ENCODE peak calls at places on chromosomes 12 and 14, in nine cellular contexts. A is GM23338; F is CD8-positive, alpha-beta memory T cell; G is CD8-positive, alpha-beta T cell; N is CD4-positive, CD25-positive, alpha-beta regulatory T cell; M is H9; P is lung; K is left ventricle myocardium inferior; Q is heart right ventricle. X is an unnamed sample. For H3K4me1 and H3K27me3, the result is how much of the 10 kb centered on the place peaks cover.

GRCh38 chr12:22979854-22980253 is 354.9 kb downstream of the ETNK1 start:
- DNase-seq in P (no peak), G (no peak), N (no peak), M (no peak), Q (no peak), K (no peak), A (no peak), F (no peak), X (no peak)

GRCh38 chr12:26989873-26990272 is 24.3 kb downstream of the TM7SF3 start:
- DNase-seq in P (no peak), F (no peak), G (no peak), M (no peak), N (no peak), A (no peak), Q (no peak), K (no peak), X (no peak)

GRCh38 chr14:39673141-39674133 is 241.2 kb upstream of the FBXO33 start:
- DNase-seq in N (no peak), P (no peak), A (peak), G (no peak), M (no peak), K (no peak), Q (no peak), F (no peak), X (no peak)

GRCh38 chr12:57614178-57614947 is 3.1 kb downstream of the ARHGEF25 start:
- DNase-seq in N (no peak), A (peak), K (peak), Q (peak), M (peak), G (no peak), F (no peak), P (no peak), X (peak)

GRCh38 chr14:93879362-93879983 is 47.7 kb upstream of the FAM181A start:
- DNase-seq in K (no peak), F (no peak), P (no peak), Q (no peak), G (no peak), A (peak), M (no peak), N (no peak), X (no peak)

GRCh38 chr14:75794615-75795038 is 133.6 kb downstream of the TTLL5 start:
- DNase-seq in Q (no peak), A (peak), K (no peak), P (no peak), M (no peak), G (no peak), F (no peak), N (no peak), X (no peak)

GRCh38 chr14:103391048-103391447 is 5.8 kb downstream of the MARK3 start:
- DNase-seq in A (peak), M (no peak), K (no peak), F (peak), N (peak), Q (no peak), G (peak), P (no peak), X (no peak)

GRCh38 chr12:46506198-46506597 is 133.6 kb upstream of the SLC38A2 start:
- DNase-seq in N (no peak), M (no peak), F (no peak), K (no peak), A (no peak), G (no peak), Q (no peak), P (no peak), X (no peak)

GRCh38 chr14:22849212-22849819 is 12.9 kb downstream of the MMP14 start:
- DNase-seq in N (no peak), K (peak), M (no peak), F (no peak), G (no peak), P (no peak), A (peak), Q (peak), X (peak)

GRCh38 chr12:24960222-24960855 is 11.4 kb upstream of the BCAT1 start:
- DNase-seq in M (peak), N (peak), A (peak), K (no peak), Q (no peak), P (no peak), G (no peak), F (no peak), X (no peak)

GRCh38 chr14:104161601-104162367 is 23.4 kb downstream of the KIF26A start:
- DNase-seq in K (no peak), P (no peak), M (no peak), F (no peak), G (no peak), Q (no peak), A (no peak), N (no peak), X (no peak)

GRCh38 chr12:11133816-11134215 is 628 bp downstream of the TAS2R30 start:
- DNase-seq in P (no peak), M (no peak), G (no peak), F (no peak), A (no peak), K (no peak), N (no peak), Q (no peak), X (no peak)

GRCh38 chr12:89481218-89481914 is 43.2 kb downstream of the GALNT4 start:
- DNase-seq in M (no peak), A (no peak), F (no peak), G (no peak), Q (no peak), K (no peak), P (no peak), N (no peak), X (no peak)

GRCh38 chr14:97854918-97855317 is 1057.7 kb downstream of the VRK1 start:
- DNase-seq in P (no peak), M (peak), N (no peak), F (no peak), G (no peak), K (no peak), Q (no peak), A (peak), X (no peak)

GRCh38 chr12:24172031-24172772 is 222.7 kb upstream of the SOX5 start:
- DNase-seq in M (peak), A (peak), F (no peak), N (no peak), P (no peak), Q (no peak), G (no peak), K (no peak), X (no peak)

GRCh38 chr12:105239304-105239703 is 3.3 kb upstream of the APPL2 start:
- DNase-seq in M (no peak), P (no peak), Q (no peak), G (no peak), N (no peak), F (no peak), K (no peak), A (no peak), X (no peak)

GRCh38 chr12:46446645-46447044 is 74.1 kb upstream of the SLC38A2 start:
- DNase-seq in P (no peak), M (no peak), K (no peak), A (no peak), F (no peak), G (no peak), N (no peak), Q (no peak), X (no peak)

GRCh38 chr14:52031781-52032180 is 37.1 kb downstream of the NID2 start:
- DNase-seq in Q (peak), M (no peak), P (no peak), A (no peak), F (no peak), G (no peak), N (no peak), K (peak), X (peak)

GRCh38 chr14:91870001-91870400 is 2.7 kb upstream of the TC2N start:
- DNase-seq in K (no peak), G (peak), M (no peak), Q (no peak), P (no peak), N (peak), F (peak), A (no peak), X (no peak)

GRCh38 chr12:51590347-51591019 is 550 bp upstream of the SCN8A start:
- DNase-seq in A (peak), M (no peak), K (peak), G (peak), F (peak), P (no peak), Q (peak), N (peak), X (peak)

GRCh38 chr12:106170285-106170684 is 31.5 kb upstream of the NUAK1 start:
- DNase-seq in K (no peak), Q (no peak), A (no peak), G (no peak), M (no peak), F (no peak), P (no peak), N (no peak), X (no peak)

GRCh38 chr14:36268957-36269734 is 51.3 kb downstream of the MBIP start:
- DNase-seq in N (no peak), G (no peak), P (peak), M (peak), K (no peak), Q (no peak), F (no peak), A (peak), X (no peak)
- H3K27ac ChIP-seq in N (no peak), G (no peak), P (peak), M (no peak), K (no peak), Q (no peak), F (no peak), A (no peak), X (no peak)

DNA sequence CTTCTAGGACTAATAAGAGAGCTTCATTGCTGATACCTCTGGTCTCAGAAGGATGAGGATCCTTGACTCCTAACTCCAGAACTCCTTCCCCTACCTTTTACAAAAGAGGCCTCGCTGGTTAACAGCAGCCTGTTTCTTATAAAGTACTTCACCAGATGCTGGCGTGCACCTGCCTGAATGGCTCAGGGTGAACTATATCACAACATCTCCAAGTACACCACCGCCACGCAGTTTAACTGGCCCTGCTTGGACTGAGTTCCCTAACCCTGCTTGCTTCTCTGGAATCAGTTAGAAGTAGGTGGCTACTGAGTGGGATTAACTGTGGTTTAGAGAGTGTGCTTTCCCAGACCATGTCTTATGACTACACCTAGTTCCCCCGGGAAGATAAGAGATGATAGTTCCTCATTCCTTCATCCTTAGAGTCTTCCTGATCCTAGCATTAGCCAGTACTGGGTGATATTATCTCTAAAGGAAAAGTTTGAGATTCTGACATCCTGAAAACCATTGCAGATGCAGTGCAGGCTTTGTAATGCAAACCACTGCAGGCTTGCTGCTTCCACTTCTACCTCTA is 3.0 kb downstream of the FOXJ2 start:
- DNase-seq in A (no peak), M (no peak), P (no peak), F (no peak), Q (no peak), G (no peak), N (no peak), K (no peak), X (no peak)
- H3K4me1 ChIP-seq in A (half or more), M (under half), P (under half), F (half or more), Q (half or more), G (half or more), N (half or more), K (half or more), X (under half)

GRCh38 chr12:132484891-132485441 is 5.0 kb upstream of the FBRSL1 start:
- DNase-seq in N (no peak), M (no peak), A (no peak), P (no peak), Q (peak), G (no peak), K (no peak), F (no peak), X (peak)
- H3K27me3 ChIP-seq in N (under half), M (under half), A (half or more), P (under half), Q (under half), G (under half), K (under half), F (under half), X (under half)

DNA sequence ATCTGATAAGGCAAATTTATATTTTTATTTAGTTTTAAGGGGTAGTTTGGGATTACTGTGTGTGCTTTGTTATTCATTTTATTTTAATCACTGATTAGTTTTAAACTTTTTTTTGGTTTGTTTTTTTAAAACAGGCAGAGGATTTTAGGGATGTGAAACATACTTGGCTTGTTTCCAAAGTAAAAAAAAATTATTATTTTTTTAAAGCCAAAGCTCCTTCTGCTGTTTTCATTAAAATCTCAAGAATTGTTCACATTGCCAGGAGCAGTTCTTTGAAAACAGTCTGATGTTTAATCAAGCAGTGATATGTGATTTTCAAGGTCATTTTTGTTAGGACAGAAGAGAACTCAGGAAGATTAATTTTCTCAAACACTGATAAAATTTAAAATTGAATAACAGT is 11.2 kb downstream of the TTC8 start:
- DNase-seq in K (no peak), P (no peak), G (no peak), A (no peak), M (no peak), N (no peak), Q (no peak), F (no peak), X (no peak)
- H3K27ac ChIP-seq in K (peak), P (no peak), G (no peak), A (no peak), M (no peak), N (no peak), Q (no peak), F (no peak), X (no peak)

GRCh38 chr14:20608383-20609095 is 17.4 kb upstream of the RNASE12 start:
- DNase-seq in G (no peak), Q (no peak), P (no peak), M (no peak), N (no peak), K (no peak), F (no peak), A (peak), X (no peak)
- H3K4me1 ChIP-seq in G (under half), Q (under half), P (under half), M (under half), N (under half), K (under half), F (under half), A (under half), X (under half)